ENCODE peak calls at places on chromosomes 7 and 10, in five cellular contexts. H is heart right ventricle, W is upper lobe of left lung, Y is cardiac muscle cell, S is psoas muscle. N is an unnamed sample.

GRCh38 chr7:99106869-99107268 is 37.0 kb downstream of the SMURF1 start:
- DNase-seq in Y (no peak), W (no peak), H (no peak), S (no peak), N (no peak)

GRCh38 chr7:50782376-50783208 is at the start of gene GRB10:
- DNase-seq in W (peak), H (peak), Y (peak), S (peak), N (peak)

GRCh38 chr7:98049034-98049433 is 57.6 kb upstream of the LMTK2 start:
- DNase-seq in Y (no peak), S (no peak), W (no peak), H (no peak), N (no peak)

GRCh38 chr10:100186813-100187212 is 984 bp upstream of the ERLIN1 start:
- DNase-seq in H (no peak), Y (no peak), W (peak), S (peak), N (no peak)

GRCh38 chr10:69336952-69337311 is 58.6 kb downstream of the HK1 start:
- DNase-seq in S (no peak), W (no peak), Y (no peak), H (no peak), N (no peak)

GRCh38 chr7:157972914-157973313 is 614.7 kb downstream of the PTPRN2 start:
- DNase-seq in W (no peak), H (no peak), S (no peak), Y (no peak), N (no peak)

GRCh38 chr7:105350906-105351305 is 37.8 kb downstream of the SRPK2 start:
- DNase-seq in Y (no peak), S (no peak), W (no peak), H (no peak), N (no peak)

GRCh38 chr7:131556912-131557457 is 557 bp upstream of the PODXL start:
- DNase-seq in H (no peak), S (no peak), W (no peak), Y (no peak), N (no peak)

GRCh38 chr7:143492043-143492471 is 14.4 kb downstream of the TAS2R41 start:
- DNase-seq in Y (no peak), W (no peak), S (no peak), H (no peak), N (no peak)

GRCh38 chr10:89091501-89091900 is 100.9 kb downstream of the FAS start:
- DNase-seq in S (no peak), Y (no peak), H (no peak), W (no peak), N (no peak)

GRCh38 chr10:89494615-89495014 is 40.8 kb downstream of the SLC16A12 start:
- DNase-seq in W (no peak), Y (no peak), H (no peak), S (no peak), N (no peak)

GRCh38 chr7:95772771-95773581 is 622 bp downstream of the DYNC1I1 start:
- DNase-seq in H (peak), S (peak), W (no peak), Y (peak), N (no peak)

GRCh38 chr10:128008521-128009250 is 101.8 kb downstream of the PTPRE start:
- DNase-seq in Y (no peak), W (peak), H (no peak), S (no peak), N (no peak)

DNA sequence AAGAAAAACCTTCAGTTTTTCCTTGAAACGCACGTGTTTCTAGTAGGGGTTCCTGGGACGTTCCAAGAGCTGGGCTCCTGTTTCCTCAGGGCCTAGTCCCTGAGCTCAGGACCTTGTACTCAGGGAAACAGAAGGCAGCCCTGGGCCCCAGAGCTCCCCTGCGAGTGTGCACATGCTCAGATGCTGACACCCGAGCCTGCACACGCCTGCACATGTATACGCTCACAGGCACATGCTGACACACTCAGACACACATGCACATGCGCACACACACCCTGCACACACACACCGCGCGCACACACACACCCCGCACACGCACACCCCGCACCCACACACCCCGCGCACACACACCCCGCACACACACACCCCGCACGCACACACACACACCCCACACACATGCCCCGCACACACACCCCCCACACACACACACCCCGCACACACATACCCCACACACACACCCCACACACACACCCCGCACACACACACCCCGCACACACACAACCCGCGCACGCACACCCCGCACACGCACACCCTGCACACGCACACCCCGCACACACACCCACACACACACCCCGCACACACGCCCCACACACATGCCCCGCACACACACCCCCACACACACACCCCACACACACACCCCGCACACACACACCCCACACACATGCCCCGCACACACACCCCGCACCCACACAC is 52.2 kb downstream of the CALML3 start:
- DNase-seq in Y (no peak), W (no peak), S (no peak), H (no peak), N (no peak)
- H3K27ac ChIP-seq in Y (no peak), W (no peak), S (no peak), H (no peak), N (no peak)

DNA sequence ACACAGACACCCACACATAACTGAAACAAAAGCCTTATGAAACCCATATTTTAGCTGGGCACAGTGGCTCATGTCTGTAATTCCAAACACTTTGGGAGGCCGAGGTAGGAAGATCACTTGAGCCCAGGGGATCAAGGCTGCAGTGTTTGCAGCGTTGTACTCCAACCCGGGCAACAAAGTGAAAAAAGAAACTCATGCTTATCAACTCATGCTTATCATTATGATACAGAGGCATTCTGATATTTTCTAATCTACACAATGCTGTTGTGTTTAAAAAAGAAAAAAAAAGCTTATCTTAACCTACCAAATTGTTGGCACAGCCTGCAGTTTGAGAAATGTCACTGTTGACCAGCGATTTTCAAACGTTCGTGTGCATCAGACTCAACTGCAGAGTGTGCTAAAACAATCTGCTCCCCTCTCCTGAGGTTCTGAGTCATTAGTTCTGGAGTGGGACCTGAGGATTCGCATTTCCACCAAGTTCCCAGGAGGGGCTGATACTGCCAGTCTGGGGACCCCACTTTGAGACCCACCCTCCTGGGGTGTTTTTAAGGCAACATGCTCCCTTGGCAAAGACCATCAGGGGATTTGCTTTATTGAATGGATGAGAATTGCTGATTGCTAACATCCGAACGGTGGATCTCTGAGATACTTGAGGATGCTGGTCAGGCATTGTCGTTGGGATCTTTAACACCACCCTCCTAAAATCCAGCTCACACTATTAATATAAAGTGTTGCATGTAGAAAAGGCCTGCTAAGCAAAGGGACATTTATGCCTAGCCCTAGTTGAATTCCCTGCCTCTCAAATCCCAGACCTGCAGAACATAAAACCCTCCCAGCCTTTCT is 16.2 kb downstream of the CHST3 start:
- DNase-seq in S (no peak), H (no peak), W (no peak), Y (no peak), N (no peak)
- H3K27ac ChIP-seq in S (peak), H (peak), W (peak), Y (peak), N (peak)

DNA sequence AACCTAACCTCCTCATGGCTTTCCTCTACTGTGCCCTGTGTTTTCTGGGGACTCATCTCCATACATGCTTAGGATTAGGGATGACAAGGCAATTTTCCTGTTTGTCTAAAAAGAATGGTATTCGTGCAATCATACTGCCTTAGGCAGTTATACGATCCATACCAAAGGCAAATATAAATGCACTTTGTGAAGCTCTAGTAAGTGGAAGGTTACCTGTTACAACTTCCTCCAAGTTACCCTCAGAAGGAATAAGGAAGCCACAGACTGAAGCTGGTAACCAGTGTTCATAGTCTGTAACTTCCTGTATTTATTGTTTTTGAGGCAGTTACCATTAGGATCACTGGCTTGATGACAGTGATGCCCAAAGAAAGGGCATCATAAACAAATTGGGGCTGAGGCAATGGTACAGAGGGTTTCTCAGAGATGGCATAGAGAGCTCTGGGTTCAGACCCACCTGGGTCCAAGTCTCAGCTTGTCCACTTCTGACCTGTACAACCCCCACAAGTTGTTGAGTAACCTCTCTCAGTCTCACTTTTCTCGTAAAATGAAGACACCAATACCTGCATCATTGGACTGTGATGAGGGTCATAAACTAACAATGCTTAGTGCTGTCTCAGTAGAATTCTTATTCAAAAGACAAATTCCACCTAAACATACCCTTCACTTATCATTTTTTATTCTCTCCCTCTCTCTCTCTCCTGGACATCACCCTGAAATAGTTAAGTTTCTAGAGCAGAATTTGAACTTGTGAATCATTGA is 138.2 kb downstream of the ELMO1 start:
- DNase-seq in Y (no peak), S (no peak), W (no peak), H (no peak), N (no peak)
- H3K27ac ChIP-seq in Y (no peak), S (no peak), W (peak), H (no peak), N (peak)

DNA sequence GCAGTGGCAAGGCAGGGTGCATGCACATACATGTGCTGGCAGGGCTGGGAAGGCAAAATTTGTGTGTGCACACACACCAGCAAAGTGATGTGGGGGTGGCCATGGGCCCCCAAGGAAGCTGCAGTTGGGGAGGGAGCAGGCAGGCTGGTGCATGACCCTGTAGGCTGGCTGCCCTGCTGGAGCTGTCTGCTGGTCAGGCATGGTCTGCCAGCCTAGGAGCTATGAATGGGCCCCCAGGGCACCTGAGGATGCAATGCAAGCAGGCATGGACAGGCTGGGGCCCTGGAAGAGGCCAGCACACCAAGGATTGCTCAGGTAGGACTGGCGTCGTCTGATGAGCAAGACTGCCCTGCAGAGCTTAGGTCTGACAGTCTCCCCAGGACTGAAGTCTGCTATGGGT is 18.2 kb upstream of the PPP1R3A start:
- DNase-seq in W (no peak), Y (no peak), S (no peak), H (no peak), N (no peak)
- H3K27ac ChIP-seq in W (no peak), Y (no peak), S (no peak), H (no peak), N (no peak)

GRCh38 chr7:141792526-141792925 is 2.5 kb downstream of the TAS2R5 start:
- DNase-seq in S (no peak), W (no peak), H (no peak), Y (no peak), N (no peak)
- H3K27ac ChIP-seq in S (no peak), W (no peak), H (no peak), Y (no peak), N (no peak)

GRCh38 chr10:70418229-70418628 is 14.3 kb downstream of the EIF4EBP2 start:
- DNase-seq in S (no peak), Y (no peak), H (no peak), W (no peak), N (no peak)
- H3K27ac ChIP-seq in S (peak), Y (no peak), H (no peak), W (no peak), N (no peak)

GRCh38 chr7:64889686-64890162 is 13.3 kb upstream of the ZNF273 start:
- DNase-seq in Y (no peak), S (no peak), W (no peak), H (no peak), N (no peak)

GRCh38 chr7:64892116-64892515 is 11.0 kb upstream of the ZNF273 start:
- DNase-seq in Y (no peak), H (no peak), W (no peak), S (no peak), N (no peak)

GRCh38 chr7:64893401-64893800 is 9.7 kb upstream of the ZNF273 start:
- DNase-seq in H (no peak), Y (no peak), S (no peak), W (no peak), N (no peak)

GRCh38 chr7:64890761-64891666 is 12.1 kb upstream of the ZNF273 start:
- DNase-seq in W (no peak), Y (no peak), S (no peak), H (no peak), N (no peak)

DNA sequence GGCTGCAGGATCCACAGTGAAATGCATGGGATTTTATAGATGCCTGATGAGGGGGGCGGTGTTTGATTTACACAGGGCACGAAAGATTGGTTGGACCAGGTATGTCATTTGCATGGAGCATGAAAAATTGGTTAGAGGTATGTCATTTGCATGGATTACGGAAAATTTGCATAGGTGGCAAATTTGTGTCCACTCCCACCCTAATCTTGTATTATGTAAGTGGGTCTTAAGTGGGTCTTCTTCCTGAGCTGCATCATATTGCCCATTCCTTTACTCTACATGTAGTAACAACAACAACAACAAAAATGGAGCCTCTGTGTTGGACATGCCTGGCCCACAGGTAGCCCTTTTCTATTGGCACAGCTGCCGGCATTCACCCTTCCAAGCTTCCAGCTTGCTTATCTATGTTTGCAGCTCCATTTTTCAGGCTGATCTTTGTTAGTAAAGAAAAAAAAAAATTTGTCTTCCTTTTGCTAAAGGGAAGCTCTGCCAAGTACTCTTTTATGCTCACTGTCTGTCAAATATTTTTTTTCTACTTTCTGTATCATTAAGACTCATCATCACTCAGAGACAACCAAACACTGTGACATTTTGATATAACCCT is 10.3 kb upstream of the ZNF273 start:
- DNase-seq in H (no peak), W (no peak), S (no peak), Y (no peak), N (no peak)
- H3K27ac ChIP-seq in H (no peak), W (no peak), S (no peak), Y (no peak), N (no peak)

GRCh38 chr10:80122746-80123145 is 9.8 kb upstream of the PLAC9 start:
- DNase-seq in Y (no peak), S (no peak), H (no peak), W (no peak), N (no peak)
- H3K27ac ChIP-seq in Y (no peak), S (no peak), H (no peak), W (no peak), N (no peak)

DNA sequence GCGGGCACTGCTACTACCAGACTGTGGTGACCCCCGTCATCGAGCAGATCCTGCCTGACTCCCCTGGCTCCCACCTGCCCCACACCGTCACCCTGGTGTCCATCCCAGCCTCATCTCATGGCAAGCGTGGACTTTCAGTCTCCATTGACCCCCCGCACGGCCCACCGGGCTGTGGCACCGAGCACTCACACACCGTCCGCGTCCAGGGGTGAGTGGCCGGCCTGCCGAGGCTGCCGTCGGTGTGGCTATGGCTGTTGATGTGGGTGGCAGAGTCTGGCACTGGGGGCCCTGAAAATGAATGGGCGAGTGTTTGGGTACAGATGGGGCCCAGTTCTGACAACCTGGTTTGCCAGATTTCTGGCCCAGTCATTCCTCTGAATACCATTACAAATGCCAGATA is 15.4 kb downstream of the LIMK1 start:
- DNase-seq in W (no peak), Y (no peak), H (no peak), S (no peak), N (no peak)
- H3K27ac ChIP-seq in W (no peak), Y (no peak), H (no peak), S (no peak), N (no peak)

N was measured in substantia nigra.